ENCODE peak calls at places on chromosomes 11 and 22, in eight cellular contexts. N, Q, W, Z, A, X, K and B are unnamed samples.
A peak's percentile ranks its signal among the peaks of the same experiment; 100 is the strongest.

GRCh38 chr11:128956401-128957203 is 13.9 kb upstream of the TP53AIP1 start:
- DNase-seq in N (peak; percentile 78), Q (no peak), W (no peak), Z (no peak), A (peak; percentile 77), X (peak; percentile 65), K (no peak), B (peak; percentile 81)

GRCh38 chr11:134332189-134332631 is 422 bp downstream of the GLB1L2 start:
- DNase-seq in N (no peak), Q (peak; percentile 81), W (no peak), Z (peak; percentile 74), A (no peak), X (no peak), K (no peak), B (no peak)

GRCh38 chr11:61871158-61871597 is 20.2 kb downstream of the FADS3 start:
- DNase-seq in N (peak; percentile 71), Q (peak; percentile 95), W (peak; percentile 91), Z (peak; percentile 88), A (peak; percentile 87), X (peak; percentile 81), K (peak; percentile 92), B (peak; percentile 83)

GRCh38 chr22:48953103-48953720 is 874.5 kb downstream of the BRD1 start:
- DNase-seq in N (no peak), Q (peak; percentile 20), W (peak; percentile 32), Z (no peak), A (no peak), X (no peak), K (no peak), B (no peak)

GRCh38 chr11:114987171-114987760 is 308.9 kb downstream of the NXPE2 start:
- DNase-seq in N (no peak), Q (no peak), W (no peak), Z (no peak), A (no peak), X (no peak), K (no peak), B (no peak)

GRCh38 chr22:44314425-44315067 is 1.8 kb upstream of the SHISAL1 start:
- DNase-seq in N (no peak), Q (no peak), W (no peak), Z (no peak), A (no peak), X (no peak), K (peak; percentile 46), B (no peak)

GRCh38 chr22:36162127-36163034 is 1.8 kb upstream of the APOL3 start:
- DNase-seq in N (no peak), Q (no peak), W (no peak), Z (no peak), A (no peak), X (peak; percentile 48), K (no peak), B (no peak)

GRCh38 chr11:98601181-98601773 is 419.5 kb upstream of the CNTN5 start:
- DNase-seq in N (no peak), Q (no peak), W (no peak), Z (peak; percentile 78), A (no peak), X (no peak), K (no peak), B (peak; percentile 1)

GRCh38 chr11:46321757-46322156 is 25.5 kb upstream of the DGKZ start:
- DNase-seq in N (peak; percentile 51), Q (no peak), W (no peak), Z (no peak), A (no peak), X (no peak), K (no peak), B (peak; percentile 67)

GRCh38 chr11:88414385-88414861 is 76.9 kb upstream of the CTSC start:
- DNase-seq in N (peak; percentile 77), Q (no peak), W (no peak), Z (peak; percentile 72), A (peak; percentile 93), X (no peak), K (no peak), B (peak; percentile 90)

GRCh38 chr22:34333285-34333684 is 413.0 kb upstream of the LARGE1 start:
- DNase-seq in N (no peak), Q (no peak), W (no peak), Z (no peak), A (no peak), X (no peak), K (no peak), B (no peak)

GRCh38 chr11:125312391-125312790 is 147.8 kb downstream of the PKNOX2 start:
- DNase-seq in N (no peak), Q (peak; percentile 78), W (no peak), Z (no peak), A (no peak), X (no peak), K (peak; percentile 41), B (no peak)

GRCh38 chr11:129440028-129440630 is 64.5 kb downstream of the BARX2 start:
- DNase-seq in N (no peak), Q (peak; percentile 36), W (no peak), Z (no peak), A (no peak), X (no peak), K (peak; percentile 82), B (no peak)

GRCh38 chr22:49094858-49095257 is 732.8 kb downstream of the BRD1 start:
- DNase-seq in N (no peak), Q (no peak), W (no peak), Z (no peak), A (no peak), X (no peak), K (peak; percentile 49), B (no peak)

GRCh38 chr11:36015806-36016205 is 71.9 kb downstream of the LDLRAD3 start:
- DNase-seq in N (peak; percentile 43), Q (no peak), W (no peak), Z (peak; percentile 74), A (peak; percentile 70), X (no peak), K (no peak), B (no peak)

GRCh38 chr11:31262761-31263160 is 106.8 kb downstream of the DCDC1 start:
- DNase-seq in N (peak; percentile 6), Q (no peak), W (no peak), Z (no peak), A (peak; percentile 3), X (no peak), K (no peak), B (no peak)

GRCh38 chr22:46183733-46184132 is 33.4 kb downstream of the PPARA start:
- DNase-seq in N (no peak), Q (no peak), W (no peak), Z (no peak), A (no peak), X (no peak), K (no peak), B (peak; percentile 36)

GRCh38 chr11:119157088-119157487 is 8.2 kb downstream of the ABCG4 start:
- DNase-seq in N (no peak), Q (no peak), W (no peak), Z (no peak), A (no peak), X (no peak), K (no peak), B (no peak)

GRCh38 chr11:106121570-106122320 is 44.3 kb downstream of the AASDHPPT start:
- DNase-seq in N (no peak), Q (no peak), W (no peak), Z (no peak), A (no peak), X (no peak), K (no peak), B (no peak)

GRCh38 chr11:33377100-33377851 is 120.1 kb downstream of the HIPK3 start:
- DNase-seq in N (peak; percentile 21), Q (no peak), W (no peak), Z (no peak), A (peak; percentile 68), X (no peak), K (no peak), B (peak; percentile 43)

GRCh38 chr11:112537846-112538330 is 277.2 kb upstream of the PLET1 start:
- DNase-seq in N (no peak), Q (no peak), W (no peak), Z (no peak), A (no peak), X (no peak), K (no peak), B (peak; percentile 5)

GRCh38 chr11:115873813-115874212 is 369.6 kb upstream of the CADM1 start:
- DNase-seq in N (no peak), Q (no peak), W (no peak), Z (no peak), A (no peak), X (peak; percentile 77), K (no peak), B (no peak)

GRCh38 chr11:371716-372590 is 2.7 kb downstream of the B4GALNT4 start:
- DNase-seq in N (no peak), Q (no peak), W (no peak), Z (no peak), A (no peak), X (no peak), K (peak; percentile 57), B (no peak)

GRCh38 chr11:371051-371450 is 1.8 kb downstream of the B4GALNT4 start:
- DNase-seq in N (no peak), Q (no peak), W (no peak), Z (no peak), A (no peak), X (no peak), K (peak; percentile 66), B (no peak)

GRCh38 chr11:368414-369335 is 624 bp upstream of the B4GALNT4 start:
- DNase-seq in N (no peak), Q (no peak), W (no peak), Z (no peak), A (peak; percentile 14), X (no peak), K (peak; percentile 81), B (peak; percentile 25)

GRCh38 chr11:369336-370018 is at the start of gene B4GALNT4:
- DNase-seq in N (no peak), Q (no peak), W (no peak), Z (no peak), A (peak; percentile 29), X (no peak), K (peak; percentile 74), B (no peak)

GRCh38 chr11:370087-370941 is 1.0 kb downstream of the B4GALNT4 start:
- DNase-seq in N (no peak), Q (no peak), W (no peak), Z (no peak), A (no peak), X (no peak), K (peak; percentile 72), B (no peak)
- H3K4me3 ChIP-seq in N (no peak overlapping the region), Q (no peak overlapping the region), W (no peak overlapping the region), Z (no peak overlapping the region), A (peak overlapping the region; percentile 37), X (no peak overlapping the region), K (no peak overlapping the region), B (no peak overlapping the region)

GRCh38 chr11:70942593-70942992 is 309.8 kb downstream of the SHANK2 start:
- DNase-seq in N (peak; percentile 12), Q (no peak), W (no peak), Z (no peak), A (no peak), X (peak; percentile 24), K (no peak), B (peak; percentile 7)
- TF ChIP-seq CTCF in N (peak; percentile 26), Q (no peak), W (no peak), Z (no peak), A (peak; percentile 20), X (peak; percentile 81), K (peak; percentile 2), B (peak; percentile 47)

GRCh38 chr11:17986007-17986710 is 26.7 kb downstream of the SERGEF start:
- DNase-seq in N (peak; percentile 92), Q (no peak), W (no peak), Z (no peak), A (peak; percentile 72), X (no peak), K (peak; percentile 73), B (peak; percentile 84)
- H3K4me3 ChIP-seq in N (no peak overlapping the region), Q (no peak overlapping the region), W (no peak overlapping the region), Z (no peak overlapping the region), A (no peak overlapping the region), X (no peak overlapping the region), K (no peak overlapping the region), B (no peak overlapping the region)

GRCh38 chr11:22173532-22173931 is 19.4 kb upstream of the ANO5 start:
- DNase-seq in N (no peak), Q (no peak), W (no peak), Z (no peak), A (no peak), X (no peak), K (no peak), B (no peak)

GRCh38 chr11:22177186-22177585 is 15.7 kb upstream of the ANO5 start:
- DNase-seq in N (no peak), Q (no peak), W (no peak), Z (no peak), A (no peak), X (no peak), K (no peak), B (no peak)
- TF ChIP-seq CTCF in N (no peak), Q (no peak), W (no peak), Z (no peak), A (no peak), X (no peak), K (no peak), B (no peak)